ENCODE peak calls at places on chromosomes 12 and 14, in seven cellular contexts. B is psoas muscle; W is cardiac fibroblast; C is bronchial epithelial cell; S is ascending aorta; E is adipocyte; I is stimulated activated naive CD4-positive, alpha-beta T cell. V is an unnamed sample.

GRCh38 chr14:57707219-57707618 is 158.7 kb downstream of the SLC35F4 start:
- DNase-seq in B (no peak), W (no peak), C (no peak), S (no peak), E (no peak), I (no peak), V (no peak)

GRCh38 chr14:103134919-103135318 is 11.7 kb downstream of the TNFAIP2 start:
- DNase-seq in B (no peak), W (no peak), C (no peak), S (no peak), E (no peak), I (no peak), V (no peak)

GRCh38 chr12:99809921-99810320 is 162.4 kb downstream of the GARIN6 start:
- DNase-seq in B (no peak), W (no peak), C (no peak), S (no peak), E (no peak), I (no peak), V (no peak)

GRCh38 chr14:89489796-89490506 is 72.9 kb upstream of the FOXN3 start:
- DNase-seq in B (no peak), W (no peak), C (no peak), S (no peak), E (peak), I (no peak), V (no peak)

GRCh38 chr14:67820428-67820881 is 876 bp downstream of the RAD51B start:
- DNase-seq in B (no peak), W (peak), C (peak), S (no peak), E (no peak), I (no peak), V (no peak)

GRCh38 chr12:69519871-69520270 is 49.7 kb downstream of the FRS2 start:
- DNase-seq in B (no peak), W (no peak), C (no peak), S (no peak), E (no peak), I (no peak), V (no peak)

GRCh38 chr12:115023898-115024297 is 339.9 kb upstream of the TBX3 start:
- DNase-seq in B (no peak), W (no peak), C (no peak), S (no peak), E (peak), I (no peak), V (no peak)

GRCh38 chr14:21090194-21090939 is 8.1 kb downstream of the ZNF219 start:
- DNase-seq in B (no peak), W (peak), C (no peak), S (no peak), E (peak), I (peak), V (no peak)

GRCh38 chr14:32366256-32366655 is 37.2 kb downstream of the AKAP6 start:
- DNase-seq in B (no peak), W (peak), C (no peak), S (no peak), E (peak), I (no peak), V (no peak)

GRCh38 chr14:56284641-56285040 is 166.4 kb downstream of the PELI2 start:
- DNase-seq in B (no peak), W (no peak), C (no peak), S (no peak), E (no peak), I (no peak), V (no peak)

GRCh38 chr12:58728397-58728796 is 191.9 kb downstream of the LRIG3 start:
- DNase-seq in B (no peak), W (peak), C (peak), S (no peak), E (peak), I (no peak), V (no peak)

GRCh38 chr12:77299910-77300772 is 234.8 kb upstream of the E2F7 start:
- DNase-seq in B (no peak), W (peak), C (peak), S (no peak), E (peak), I (no peak), V (no peak)

GRCh38 chr14:82238649-82239048 is 705.0 kb upstream of the SEL1L start:
- DNase-seq in B (no peak), W (no peak), C (no peak), S (no peak), E (no peak), I (no peak), V (no peak)

GRCh38 chr14:92789457-92790089 is 4.5 kb upstream of the GOLGA5 start:
- DNase-seq in B (no peak), W (peak), C (peak), S (no peak), E (no peak), I (no peak), V (no peak)

GRCh38 chr14:82362452-82362851 is 828.8 kb upstream of the SEL1L start:
- DNase-seq in B (no peak), W (no peak), C (no peak), S (no peak), E (no peak), I (no peak), V (no peak)

GRCh38 chr12:48182659-48183058 is 785 bp upstream of the CCDC184 start:
- DNase-seq in B (no peak), W (no peak), C (no peak), S (no peak), E (no peak), I (no peak), V (no peak)

GRCh38 chr14:23787436-23787835 is 151.3 kb downstream of the DHRS2 start:
- DNase-seq in B (no peak), W (no peak), C (no peak), S (no peak), E (no peak), I (no peak), V (no peak)

GRCh38 chr14:91228112-91229004 is 16.1 kb downstream of the GPR68 start:
- DNase-seq in B (no peak), W (peak), C (peak), S (no peak), E (peak), I (peak), V (no peak)

GRCh38 chr12:12779529-12779928 is 5.9 kb upstream of the APOLD1 start:
- DNase-seq in B (no peak), W (peak), C (peak), S (no peak), E (peak), I (no peak), V (no peak)

GRCh38 chr14:98904677-98905076 is 367.3 kb downstream of the BCL11B start:
- DNase-seq in B (no peak), W (no peak), C (peak), S (no peak), E (no peak), I (no peak), V (no peak)

V was measured in sciatic nerve.